ENCODE peak calls at places on chromosomes 1 and 21, in five cellular contexts. One of them, this sample, is unnamed.

GRCh38 chr1:53470155-53470554 is 11.0 kb downstream of the DMRTB1 start:
- DNase-seq in fibroblast of the aortic adventitia: peak
- DNase-seq in GM20000: no peak
- DNase-seq in CD4-positive, alpha-beta T cell: no peak
- DNase-seq in K562: peak
- DNase-seq in this sample: peak

GRCh38 chr1:160284220-160284781 is 632 bp downstream of the PEX19 start:
- DNase-seq in fibroblast of the aortic adventitia: peak
- DNase-seq in GM20000: no peak
- DNase-seq in CD4-positive, alpha-beta T cell: no peak
- DNase-seq in K562: peak
- DNase-seq in this sample: peak

GRCh38 chr1:93143136-93143535 is 37.1 kb downstream of the TMED5 start:
- DNase-seq in fibroblast of the aortic adventitia: peak
- DNase-seq in GM20000: peak
- DNase-seq in CD4-positive, alpha-beta T cell: no peak
- DNase-seq in K562: no peak
- DNase-seq in this sample: no peak

GRCh38 chr1:234141006-234141405 is 232.2 kb upstream of the COA6 start:
- DNase-seq in fibroblast of the aortic adventitia: no peak
- DNase-seq in GM20000: no peak
- DNase-seq in CD4-positive, alpha-beta T cell: no peak
- DNase-seq in K562: no peak
- DNase-seq in this sample: no peak

GRCh38 chr1:7292714-7293419 is 478.2 kb upstream of the VAMP3 start:
- DNase-seq in fibroblast of the aortic adventitia: no peak
- DNase-seq in GM20000: no peak
- DNase-seq in CD4-positive, alpha-beta T cell: no peak
- DNase-seq in K562: no peak
- DNase-seq in this sample: no peak

GRCh38 chr1:41632788-41633575 is 148.5 kb upstream of the EDN2 start:
- DNase-seq in fibroblast of the aortic adventitia: no peak
- DNase-seq in GM20000: no peak
- DNase-seq in CD4-positive, alpha-beta T cell: no peak
- DNase-seq in K562: no peak
- DNase-seq in this sample: no peak

GRCh38 chr1:47722101-47722500 is 275.1 kb downstream of the TRABD2B start:
- DNase-seq in fibroblast of the aortic adventitia: no peak
- DNase-seq in GM20000: peak
- DNase-seq in CD4-positive, alpha-beta T cell: no peak
- DNase-seq in K562: no peak
- DNase-seq in this sample: no peak

GRCh38 chr1:199067483-199067882 is 428.6 kb downstream of the PTPRC start:
- DNase-seq in fibroblast of the aortic adventitia: no peak
- DNase-seq in GM20000: peak
- DNase-seq in CD4-positive, alpha-beta T cell: no peak
- DNase-seq in K562: no peak
- DNase-seq in this sample: no peak

GRCh38 chr1:55235722-55236121 is 20.6 kb upstream of the USP24 start:
- DNase-seq in fibroblast of the aortic adventitia: peak
- DNase-seq in GM20000: no peak
- DNase-seq in CD4-positive, alpha-beta T cell: no peak
- DNase-seq in K562: no peak
- DNase-seq in this sample: no peak

GRCh38 chr1:9835758-9836631 is 12.2 kb upstream of the CLSTN1 start:
- DNase-seq in fibroblast of the aortic adventitia: no peak
- DNase-seq in GM20000: no peak
- DNase-seq in CD4-positive, alpha-beta T cell: no peak
- DNase-seq in K562: peak
- DNase-seq in this sample: peak

GRCh38 chr1:204744102-204744501 is 58.6 kb upstream of the LRRN2 start:
- DNase-seq in fibroblast of the aortic adventitia: no peak
- DNase-seq in GM20000: no peak
- DNase-seq in CD4-positive, alpha-beta T cell: no peak
- DNase-seq in K562: no peak
- DNase-seq in this sample: no peak

GRCh38 chr21:44931501-44932365 is 8.1 kb upstream of the SLX9 start:
- DNase-seq in fibroblast of the aortic adventitia: no peak
- DNase-seq in GM20000: peak
- DNase-seq in CD4-positive, alpha-beta T cell: no peak
- DNase-seq in K562: no peak
- DNase-seq in this sample: no peak

GRCh38 chr1:228259368-228259894 is 51.6 kb downstream of the OBSCN start:
- DNase-seq in fibroblast of the aortic adventitia: no peak
- DNase-seq in GM20000: no peak
- DNase-seq in CD4-positive, alpha-beta T cell: no peak
- DNase-seq in K562: no peak
- DNase-seq in this sample: no peak

GRCh38 chr1:247638011-247638410 is 32.6 kb downstream of the OR2G3 start:
- DNase-seq in fibroblast of the aortic adventitia: no peak
- DNase-seq in GM20000: no peak
- DNase-seq in CD4-positive, alpha-beta T cell: no peak
- DNase-seq in K562: no peak
- DNase-seq in this sample: no peak

GRCh38 chr1:50936321-50936720 is 23.7 kb downstream of the FAF1 start:
- DNase-seq in fibroblast of the aortic adventitia: no peak
- DNase-seq in GM20000: no peak
- DNase-seq in CD4-positive, alpha-beta T cell: no peak
- DNase-seq in K562: no peak
- DNase-seq in this sample: no peak

GRCh38 chr21:44371596-44371995 is 18.2 kb downstream of the TRPM2 start:
- DNase-seq in fibroblast of the aortic adventitia: no peak
- DNase-seq in GM20000: no peak
- DNase-seq in CD4-positive, alpha-beta T cell: no peak
- DNase-seq in K562: no peak
- DNase-seq in this sample: no peak

GRCh38 chr1:7493711-7494110 is 277.4 kb upstream of the VAMP3 start:
- DNase-seq in fibroblast of the aortic adventitia: no peak
- DNase-seq in GM20000: no peak
- DNase-seq in CD4-positive, alpha-beta T cell: no peak
- DNase-seq in K562: no peak
- DNase-seq in this sample: no peak

GRCh38 chr1:212313616-212314015 is 28.4 kb downstream of the PPP2R5A start:
- DNase-seq in fibroblast of the aortic adventitia: peak
- DNase-seq in GM20000: no peak
- DNase-seq in CD4-positive, alpha-beta T cell: no peak
- DNase-seq in K562: no peak
- DNase-seq in this sample: no peak

GRCh38 chr1:158019177-158019868 is 25.9 kb downstream of the KIRREL1 start:
- DNase-seq in fibroblast of the aortic adventitia: peak
- DNase-seq in GM20000: no peak
- DNase-seq in CD4-positive, alpha-beta T cell: no peak
- DNase-seq in K562: no peak
- DNase-seq in this sample: no peak

GRCh38 chr1:102879439-102879993 is 228.8 kb downstream of the COL11A1 start:
- DNase-seq in fibroblast of the aortic adventitia: peak
- DNase-seq in GM20000: no peak
- DNase-seq in CD4-positive, alpha-beta T cell: no peak
- DNase-seq in K562: no peak
- DNase-seq in this sample: no peak

GRCh38 chr1:96387785-96388184 is 333.8 kb upstream of the PTBP2 start:
- DNase-seq in fibroblast of the aortic adventitia: no peak
- DNase-seq in GM20000: no peak
- DNase-seq in CD4-positive, alpha-beta T cell: no peak
- DNase-seq in K562: no peak
- DNase-seq in this sample: no peak

GRCh38 chr1:222739465-222739864 is 2.5 kb downstream of the FAM177B start:
- DNase-seq in fibroblast of the aortic adventitia: no peak
- DNase-seq in GM20000: no peak
- DNase-seq in CD4-positive, alpha-beta T cell: no peak
- DNase-seq in K562: no peak
- DNase-seq in this sample: no peak

GRCh38 chr1:115781343-115781742 is 12.8 kb upstream of the CASQ2 start:
- DNase-seq in fibroblast of the aortic adventitia: peak
- DNase-seq in GM20000: no peak
- DNase-seq in CD4-positive, alpha-beta T cell: no peak
- DNase-seq in K562: no peak
- DNase-seq in this sample: no peak

GRCh38 chr1:204584699-204585372 is 68.6 kb downstream of the MDM4 start:
- DNase-seq in fibroblast of the aortic adventitia: no peak
- DNase-seq in GM20000: no peak
- DNase-seq in CD4-positive, alpha-beta T cell: peak
- DNase-seq in K562: no peak
- DNase-seq in this sample: no peak

GRCh38 chr1:151477066-151477465 is 17.8 kb upstream of the POGZ start:
- DNase-seq in fibroblast of the aortic adventitia: no peak
- DNase-seq in GM20000: no peak
- DNase-seq in CD4-positive, alpha-beta T cell: no peak
- DNase-seq in K562: no peak
- DNase-seq in this sample: no peak

DNA sequence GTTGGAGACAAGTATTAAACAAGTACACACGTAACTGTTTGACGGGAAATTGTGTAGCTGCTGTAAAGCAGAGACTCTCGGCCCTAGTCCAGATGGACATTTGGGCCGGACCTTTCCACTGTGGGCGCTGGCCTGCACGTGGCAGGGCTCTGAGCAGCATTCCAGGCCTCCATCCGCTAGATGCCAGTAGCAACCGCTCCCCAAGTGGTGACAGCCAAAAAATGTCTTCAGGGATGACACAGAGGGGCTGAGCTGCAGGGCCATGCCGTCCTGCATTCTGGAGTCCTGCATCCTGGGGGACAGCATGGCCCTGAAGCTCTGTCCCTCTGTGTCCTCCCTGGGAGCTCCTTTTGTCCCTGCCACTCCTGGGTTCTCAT is 24.8 kb downstream of the A3GALT2 start:
- DNase-seq in fibroblast of the aortic adventitia: no peak
- DNase-seq in GM20000: no peak
- DNase-seq in CD4-positive, alpha-beta T cell: no peak
- DNase-seq in K562: no peak
- DNase-seq in this sample: no peak
- TF ChIP-seq CTCF in fibroblast of the aortic adventitia: no peak
- TF ChIP-seq CTCF in GM20000: no peak
- TF ChIP-seq CTCF in CD4-positive, alpha-beta T cell: no peak
- TF ChIP-seq CTCF in K562: no peak
- TF ChIP-seq CTCF in this sample: no peak

DNA sequence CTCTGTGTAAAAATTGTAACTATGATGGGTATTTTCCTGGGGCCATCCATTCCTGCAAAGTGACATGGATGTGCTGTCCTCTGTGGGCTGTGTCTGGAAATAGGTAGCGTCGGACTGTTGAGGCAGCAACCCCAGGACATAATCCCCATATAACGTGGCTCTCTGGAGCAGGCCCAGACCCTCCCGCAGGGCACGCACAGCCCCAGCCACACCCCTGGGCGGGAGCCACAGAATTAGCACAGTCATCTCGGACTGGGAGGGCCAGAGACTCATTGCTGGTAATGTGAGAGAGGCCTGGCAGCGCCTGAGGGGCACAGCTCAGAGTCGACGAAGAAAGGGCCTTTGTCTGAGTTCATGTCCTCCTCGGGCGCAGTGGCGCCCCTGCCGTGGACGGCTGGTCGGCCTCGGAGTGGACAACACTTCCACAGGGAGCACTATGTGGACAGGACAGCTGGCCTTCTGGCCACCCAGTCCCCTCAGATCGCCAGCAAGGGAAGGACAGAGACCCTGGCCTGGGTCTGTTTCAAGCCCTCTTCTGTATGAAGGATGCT is 20.1 kb downstream of the SIM2 start:
- DNase-seq in fibroblast of the aortic adventitia: no peak
- DNase-seq in GM20000: no peak
- DNase-seq in CD4-positive, alpha-beta T cell: no peak
- DNase-seq in K562: peak
- DNase-seq in this sample: no peak
- TF ChIP-seq CTCF in fibroblast of the aortic adventitia: no peak
- TF ChIP-seq CTCF in GM20000: no peak
- TF ChIP-seq CTCF in CD4-positive, alpha-beta T cell: no peak
- TF ChIP-seq CTCF in K562: no peak
- TF ChIP-seq CTCF in this sample: no peak

GRCh38 chr1:1794999-1795398 is 16.7 kb upstream of the NADK start:
- DNase-seq in fibroblast of the aortic adventitia: no peak
- DNase-seq in GM20000: no peak
- DNase-seq in CD4-positive, alpha-beta T cell: no peak
- DNase-seq in K562: no peak
- DNase-seq in this sample: no peak

GRCh38 chr1:1799716-1800115 is 21.4 kb upstream of the NADK start:
- DNase-seq in fibroblast of the aortic adventitia: no peak
- DNase-seq in GM20000: peak
- DNase-seq in CD4-positive, alpha-beta T cell: no peak
- DNase-seq in K562: no peak
- DNase-seq in this sample: no peak

GRCh38 chr1:1793481-1794244 is 15.4 kb upstream of the NADK start:
- DNase-seq in fibroblast of the aortic adventitia: no peak
- DNase-seq in GM20000: no peak
- DNase-seq in CD4-positive, alpha-beta T cell: no peak
- DNase-seq in K562: no peak
- DNase-seq in this sample: no peak

GRCh38 chr1:1797731-1798341 is 19.6 kb upstream of the NADK start:
- DNase-seq in fibroblast of the aortic adventitia: no peak
- DNase-seq in GM20000: no peak
- DNase-seq in CD4-positive, alpha-beta T cell: no peak
- DNase-seq in K562: no peak
- DNase-seq in this sample: no peak

GRCh38 chr1:1796466-1796865 is 18.2 kb upstream of the NADK start:
- DNase-seq in fibroblast of the aortic adventitia: no peak
- DNase-seq in GM20000: no peak
- DNase-seq in CD4-positive, alpha-beta T cell: no peak
- DNase-seq in K562: peak
- DNase-seq in this sample: no peak
- TF ChIP-seq CTCF in fibroblast of the aortic adventitia: peak
- TF ChIP-seq CTCF in GM20000: no peak
- TF ChIP-seq CTCF in CD4-positive, alpha-beta T cell: peak
- TF ChIP-seq CTCF in K562: peak
- TF ChIP-seq CTCF in this sample: peak

GRCh38 chr1:11682287-11682771 is 1.4 kb upstream of the MAD2L2 start:
- DNase-seq in fibroblast of the aortic adventitia: no peak
- DNase-seq in GM20000: no peak
- DNase-seq in CD4-positive, alpha-beta T cell: no peak
- DNase-seq in K562: no peak
- DNase-seq in this sample: no peak

GRCh38 chr1:11688506-11688905 is 3.0 kb upstream of the DRAXIN start:
- DNase-seq in fibroblast of the aortic adventitia: no peak
- DNase-seq in GM20000: no peak
- DNase-seq in CD4-positive, alpha-beta T cell: no peak
- DNase-seq in K562: no peak
- DNase-seq in this sample: no peak

GRCh38 chr1:11684070-11684469 is 3.1 kb upstream of the MAD2L2 start:
- DNase-seq in fibroblast of the aortic adventitia: no peak
- DNase-seq in GM20000: no peak
- DNase-seq in CD4-positive, alpha-beta T cell: no peak
- DNase-seq in K562: no peak
- DNase-seq in this sample: no peak

GRCh38 chr1:11682799-11683198 is 1.9 kb upstream of the MAD2L2 start:
- DNase-seq in fibroblast of the aortic adventitia: peak
- DNase-seq in GM20000: no peak
- DNase-seq in CD4-positive, alpha-beta T cell: no peak
- DNase-seq in K562: no peak
- DNase-seq in this sample: no peak

DNA sequence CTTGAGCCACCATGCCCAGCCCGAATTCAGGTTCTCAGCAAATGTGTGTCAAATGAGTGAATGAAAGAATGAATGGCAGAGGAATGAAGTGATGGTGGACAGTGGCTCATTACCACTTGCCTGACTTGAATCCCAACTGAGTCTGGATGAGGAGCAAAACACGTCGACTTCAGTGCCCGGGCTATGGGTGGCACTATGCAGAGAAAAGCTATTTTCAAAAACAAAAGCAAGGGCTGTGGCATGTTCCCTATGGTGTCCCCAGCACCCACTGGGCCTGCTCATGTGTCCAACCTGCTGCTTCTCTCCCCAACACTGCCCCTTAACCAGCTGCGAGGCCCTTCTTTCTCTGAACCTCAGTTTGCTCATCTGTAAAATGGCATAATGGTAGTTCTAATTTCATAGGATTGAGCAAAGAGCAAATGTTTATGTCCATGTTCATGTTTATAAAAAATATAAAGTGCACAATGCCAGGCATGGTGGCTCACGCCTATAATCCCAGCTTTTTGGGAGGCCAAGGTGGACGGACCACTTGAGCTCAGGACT is 4.3 kb upstream of the MAD2L2 start:
- DNase-seq in fibroblast of the aortic adventitia: no peak
- DNase-seq in GM20000: no peak
- DNase-seq in CD4-positive, alpha-beta T cell: no peak
- DNase-seq in K562: no peak
- DNase-seq in this sample: no peak
- TF ChIP-seq CTCF in fibroblast of the aortic adventitia: no peak
- TF ChIP-seq CTCF in GM20000: no peak
- TF ChIP-seq CTCF in CD4-positive, alpha-beta T cell: no peak
- TF ChIP-seq CTCF in K562: peak
- TF ChIP-seq CTCF in this sample: no peak